ENCODE peak calls at places on chromosome 20, in four cellular contexts. One of them, this sample, is unnamed.

GRCh38 chr20:17650301-17650761 is 31.7 kb downstream of the RRBP1 start:
- DNase-seq in breast epithelium: no peak
- DNase-seq in activated T-cell treated with anti-CD3 and anti-CD28 coated beads for 24 hours: no peak
- DNase-seq in stimulated activated CD4-positive, alpha-beta T cell treated with anti-CD3 and anti-CD28 coated beads, Interleukin-12 subunit alpha, Interleukin-12 subunit beta, amount 100 ng/mL, for 4 hours: no peak
- DNase-seq in this sample: peak; percentile 35

GRCh38 chr20:48843125-48843806 is 15.5 kb upstream of the PREX1 start:
- DNase-seq in breast epithelium: no peak
- DNase-seq in activated T-cell treated with anti-CD3 and anti-CD28 coated beads for 24 hours: no peak
- DNase-seq in stimulated activated CD4-positive, alpha-beta T cell treated with anti-CD3 and anti-CD28 coated beads, Interleukin-12 subunit alpha, Interleukin-12 subunit beta, amount 100 ng/mL, for 4 hours: no peak
- DNase-seq in this sample: no peak

GRCh38 chr20:46784450-46785127 is 75.1 kb downstream of the SLC2A10 start:
- DNase-seq in breast epithelium: no peak
- DNase-seq in activated T-cell treated with anti-CD3 and anti-CD28 coated beads for 24 hours: no peak
- DNase-seq in stimulated activated CD4-positive, alpha-beta T cell treated with anti-CD3 and anti-CD28 coated beads, Interleukin-12 subunit alpha, Interleukin-12 subunit beta, amount 100 ng/mL, for 4 hours: no peak
- DNase-seq in this sample: no peak

GRCh38 chr20:1946762-1947534 is 46.9 kb downstream of the PDYN start:
- DNase-seq in breast epithelium: peak; percentile 50
- DNase-seq in activated T-cell treated with anti-CD3 and anti-CD28 coated beads for 24 hours: no peak
- DNase-seq in stimulated activated CD4-positive, alpha-beta T cell treated with anti-CD3 and anti-CD28 coated beads, Interleukin-12 subunit alpha, Interleukin-12 subunit beta, amount 100 ng/mL, for 4 hours: no peak
- DNase-seq in this sample: no peak

GRCh38 chr20:650954-651353 is 2.0 kb downstream of the SRXN1 start:
- DNase-seq in breast epithelium: no peak
- DNase-seq in activated T-cell treated with anti-CD3 and anti-CD28 coated beads for 24 hours: no peak
- DNase-seq in stimulated activated CD4-positive, alpha-beta T cell treated with anti-CD3 and anti-CD28 coated beads, Interleukin-12 subunit alpha, Interleukin-12 subunit beta, amount 100 ng/mL, for 4 hours: no peak
- DNase-seq in this sample: no peak

GRCh38 chr20:47854687-47855212 is 69.5 kb upstream of the SULF2 start:
- DNase-seq in breast epithelium: no peak
- DNase-seq in activated T-cell treated with anti-CD3 and anti-CD28 coated beads for 24 hours: no peak
- DNase-seq in stimulated activated CD4-positive, alpha-beta T cell treated with anti-CD3 and anti-CD28 coated beads, Interleukin-12 subunit alpha, Interleukin-12 subunit beta, amount 100 ng/mL, for 4 hours: no peak
- DNase-seq in this sample: peak; percentile 23

GRCh38 chr20:50762435-50763201 is 31.2 kb downstream of the PARD6B start:
- DNase-seq in breast epithelium: peak; percentile 94
- DNase-seq in activated T-cell treated with anti-CD3 and anti-CD28 coated beads for 24 hours: no peak
- DNase-seq in stimulated activated CD4-positive, alpha-beta T cell treated with anti-CD3 and anti-CD28 coated beads, Interleukin-12 subunit alpha, Interleukin-12 subunit beta, amount 100 ng/mL, for 4 hours: no peak
- DNase-seq in this sample: no peak

GRCh38 chr20:5933802-5934436 is 16.4 kb downstream of the TRMT6 start:
- DNase-seq in breast epithelium: no peak
- DNase-seq in activated T-cell treated with anti-CD3 and anti-CD28 coated beads for 24 hours: no peak
- DNase-seq in stimulated activated CD4-positive, alpha-beta T cell treated with anti-CD3 and anti-CD28 coated beads, Interleukin-12 subunit alpha, Interleukin-12 subunit beta, amount 100 ng/mL, for 4 hours: no peak
- DNase-seq in this sample: no peak

GRCh38 chr20:58447733-58448391 is 58.8 kb downstream of the VAPB start:
- DNase-seq in breast epithelium: no peak
- DNase-seq in activated T-cell treated with anti-CD3 and anti-CD28 coated beads for 24 hours: peak; percentile 27
- DNase-seq in stimulated activated CD4-positive, alpha-beta T cell treated with anti-CD3 and anti-CD28 coated beads, Interleukin-12 subunit alpha, Interleukin-12 subunit beta, amount 100 ng/mL, for 4 hours: peak; percentile 38
- DNase-seq in this sample: peak; percentile 46